ENCODE peak calls at places on chromosome 10, in nine cellular contexts. W, X, F, H, Y, R, M, C and I are unnamed samples.

GRCh38 chr10:132275426-132276178 is 32.1 kb downstream of the STK32C start:
- DNase-seq in C (no peak), H (no peak), W (no peak), X (peak; percentile 11), Y (no peak), R (no peak), F (no peak), M (no peak), I (no peak)

GRCh38 chr10:73855413-73855812 is 18.9 kb downstream of the CAMK2G start:
- DNase-seq in X (no peak), R (no peak), Y (no peak), M (no peak), F (no peak), C (no peak), W (no peak), H (no peak), I (no peak)

GRCh38 chr10:43395571-43396060 is 13.4 kb downstream of the HNRNPF start:
- DNase-seq in M (peak; percentile 69), C (no peak), X (no peak), Y (peak; percentile 23), H (no peak), F (no peak), W (no peak), R (no peak), I (no peak)

GRCh38 chr10:120022357-120022756 is 129.8 kb downstream of the SEC23IP start:
- DNase-seq in M (no peak), X (no peak), H (no peak), W (no peak), R (no peak), Y (no peak), C (no peak), F (no peak), I (no peak)

GRCh38 chr10:88082806-88083596 is 219.6 kb downstream of the PTEN start:
- DNase-seq in C (no peak), R (no peak), X (no peak), W (no peak), Y (no peak), H (no peak), F (no peak), M (no peak), I (no peak)

GRCh38 chr10:51214207-51214896 is 140.1 kb downstream of the PRKG1 start:
- DNase-seq in R (no peak), C (no peak), H (no peak), Y (no peak), M (no peak), F (no peak), X (peak; percentile 57), W (no peak), I (no peak)

GRCh38 chr10:30463944-30464451 is 30.0 kb downstream of the MAP3K8 start:
- DNase-seq in M (no peak), H (no peak), Y (no peak), R (no peak), C (no peak), W (no peak), X (no peak), F (no peak), I (no peak)

GRCh38 chr10:91415816-91416215 is 5.7 kb downstream of the HECTD2 start:
- DNase-seq in Y (no peak), M (no peak), X (no peak), W (no peak), H (no peak), C (no peak), F (no peak), R (no peak), I (no peak)

GRCh38 chr10:6958723-6959122 is 378.6 kb upstream of the PRKCQ start:
- DNase-seq in X (no peak), F (no peak), Y (no peak), W (no peak), R (no peak), M (no peak), H (no peak), C (no peak), I (no peak)